ENCODE peak calls at places on chromosomes 3 and 15, in four cellular contexts. B is sigmoid colon, G is transverse colon, W is ovary. T is an unnamed sample.

GRCh38 chr15:75347222-75348033 is 589 bp downstream of the NEIL1 start:
- DNase-seq in W (peak), G (peak), B (peak), T (peak)

GRCh38 chr15:65827065-65827464 is 35.0 kb upstream of the DENND4A start:
- DNase-seq in B (no peak), W (no peak), G (no peak), T (no peak)

GRCh38 chr15:80436511-80437307 is 32.5 kb downstream of the ARNT2 start:
- DNase-seq in B (no peak), G (no peak), W (no peak), T (peak)

GRCh38 chr3:127461286-127461685 is 129.2 kb downstream of the TPRA1 start:
- DNase-seq in B (no peak), G (no peak), W (no peak), T (no peak)

GRCh38 chr15:66893294-66893693 is 172.1 kb upstream of the SMAD3 start:
- DNase-seq in G (no peak), B (peak), W (no peak), T (no peak)

GRCh38 chr3:169964176-169964575 is 2.4 kb upstream of the SEC62 start:
- DNase-seq in B (no peak), W (no peak), G (no peak), T (peak)

GRCh38 chr15:38477637-38478036 is 23.7 kb downstream of the FAM98B start:
- DNase-seq in B (no peak), G (no peak), W (no peak), T (no peak)

GRCh38 chr15:58303236-58303635 is 128.6 kb upstream of the LIPC start:
- DNase-seq in B (no peak), W (no peak), G (no peak), T (no peak)

GRCh38 chr3:129892857-129893615 is 475 bp downstream of the TMCC1 start:
- DNase-seq in W (peak), G (peak), B (peak), T (no peak)

GRCh38 chr3:177615015-177615414 is 417.7 kb upstream of the TBL1XR1 start:
- DNase-seq in B (peak), G (peak), W (peak), T (peak)

GRCh38 chr3:120144267-120144666 is 50.0 kb upstream of the GSK3B start:
- DNase-seq in B (no peak), W (no peak), G (no peak), T (peak)

GRCh38 chr3:100665230-100665629 is 44.1 kb upstream of the TFG start:
- DNase-seq in G (no peak), W (no peak), B (no peak), T (no peak)

GRCh38 chr3:73623996-73624362 is 762 bp downstream of the PDZRN3 start:
- DNase-seq in W (peak), B (peak), G (peak), T (peak)

GRCh38 chr15:82139823-82140268 is 94.0 kb upstream of the MEX3B start:
- DNase-seq in G (no peak), B (no peak), W (no peak), T (no peak)

GRCh38 chr3:107498646-107499045 is 24.1 kb upstream of the BBX start:
- DNase-seq in G (no peak), B (no peak), W (no peak), T (no peak)

GRCh38 chr3:64666171-64666581 is 21.6 kb downstream of the ADAMTS9 start:
- DNase-seq in B (no peak), W (peak), G (no peak), T (no peak)

GRCh38 chr3:180277036-180277435 is 240.3 kb upstream of the PEX5L start:
- DNase-seq in W (no peak), B (no peak), G (no peak), T (no peak)

GRCh38 chr15:80669599-80670273 is 25.4 kb upstream of the ABHD17C start:
- DNase-seq in G (no peak), B (no peak), W (no peak), T (no peak)

GRCh38 chr3:119240101-119240581 is 537 bp downstream of the B4GALT4 start:
- DNase-seq in B (peak), W (peak), G (peak), T (no peak)

GRCh38 chr3:105465251-105465853 is 98.6 kb downstream of the ALCAM start:
- DNase-seq in B (no peak), G (no peak), W (no peak), T (no peak)

GRCh38 chr15:80660114-80660513 is 35.0 kb upstream of the ABHD17C start:
- DNase-seq in B (no peak), G (peak), W (no peak), T (peak)

GRCh38 chr3:127678611-127679533 is 6.1 kb downstream of the ABTB1 start:
- DNase-seq in W (peak), G (no peak), B (peak), T (peak)

GRCh38 chr15:25670025-25670554 is 193.0 kb downstream of the ATP10A start:
- DNase-seq in B (peak), G (peak), W (peak), T (no peak)

GRCh38 chr3:108406661-108407206 is 103.7 kb downstream of the MYH15 start:
- DNase-seq in B (no peak), W (no peak), G (peak), T (no peak)

GRCh38 chr3:60531759-60532158 is 719.5 kb downstream of the FHIT start:
- DNase-seq in B (no peak), W (no peak), G (no peak), T (no peak)

GRCh38 chr15:39888809-39889208 is 31.3 kb downstream of the GPR176 start:
- DNase-seq in G (no peak), W (no peak), B (no peak), T (no peak)

GRCh38 chr3:156547637-156548036 is 7.3 kb downstream of the SSR3 start:
- DNase-seq in B (no peak), G (no peak), W (no peak), T (no peak)

GRCh38 chr3:182909318-182910040 is 70.9 kb downstream of the DCUN1D1 start:
- DNase-seq in G (no peak), W (no peak), B (no peak), T (no peak)

DNA sequence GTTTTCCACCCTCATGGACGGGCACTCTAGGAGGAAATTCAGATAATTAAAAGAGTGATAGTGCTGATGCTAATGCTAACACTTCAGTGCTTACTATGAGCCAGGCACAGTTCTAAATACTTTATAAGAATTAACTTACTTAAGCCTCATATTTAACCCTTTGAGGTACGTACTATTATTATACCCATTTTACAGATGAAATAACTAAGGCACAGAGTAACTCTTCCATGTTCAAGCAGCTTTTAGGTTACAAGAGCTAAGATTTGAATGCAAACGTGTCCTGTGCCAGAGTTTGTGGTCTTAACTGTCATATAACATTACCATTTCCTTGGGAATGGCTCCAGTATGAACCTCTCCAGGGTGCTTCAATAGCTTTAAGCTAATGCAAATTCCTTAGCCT is 114.7 kb upstream of the PRR23C start:
- DNase-seq in B (no peak), G (no peak), W (no peak), T (no peak)
- TF ChIP-seq EP300 in B (no peak), G (no peak), W (no peak), T (no peak)

GRCh38 chr3:36710606-36711005 is 53.7 kb downstream of the DCLK3 start:
- DNase-seq in B (no peak), W (no peak), G (no peak), T (no peak)

GRCh38 chr3:36709281-36709680 is 55.1 kb downstream of the DCLK3 start:
- DNase-seq in W (no peak), G (no peak), B (no peak), T (no peak)

GRCh38 chr3:36713904-36714303 is 50.4 kb downstream of the DCLK3 start:
- DNase-seq in G (no peak), B (no peak), W (no peak), T (no peak)

GRCh38 chr3:36709826-36710365 is 54.5 kb downstream of the DCLK3 start:
- DNase-seq in G (no peak), B (no peak), W (no peak), T (no peak)

GRCh38 chr3:36714343-36714742 is 50.0 kb downstream of the DCLK3 start:
- DNase-seq in G (no peak), B (no peak), W (no peak), T (no peak)
- TF ChIP-seq EP300 in G (no peak), B (no peak), W (no peak), T (no peak)

DNA sequence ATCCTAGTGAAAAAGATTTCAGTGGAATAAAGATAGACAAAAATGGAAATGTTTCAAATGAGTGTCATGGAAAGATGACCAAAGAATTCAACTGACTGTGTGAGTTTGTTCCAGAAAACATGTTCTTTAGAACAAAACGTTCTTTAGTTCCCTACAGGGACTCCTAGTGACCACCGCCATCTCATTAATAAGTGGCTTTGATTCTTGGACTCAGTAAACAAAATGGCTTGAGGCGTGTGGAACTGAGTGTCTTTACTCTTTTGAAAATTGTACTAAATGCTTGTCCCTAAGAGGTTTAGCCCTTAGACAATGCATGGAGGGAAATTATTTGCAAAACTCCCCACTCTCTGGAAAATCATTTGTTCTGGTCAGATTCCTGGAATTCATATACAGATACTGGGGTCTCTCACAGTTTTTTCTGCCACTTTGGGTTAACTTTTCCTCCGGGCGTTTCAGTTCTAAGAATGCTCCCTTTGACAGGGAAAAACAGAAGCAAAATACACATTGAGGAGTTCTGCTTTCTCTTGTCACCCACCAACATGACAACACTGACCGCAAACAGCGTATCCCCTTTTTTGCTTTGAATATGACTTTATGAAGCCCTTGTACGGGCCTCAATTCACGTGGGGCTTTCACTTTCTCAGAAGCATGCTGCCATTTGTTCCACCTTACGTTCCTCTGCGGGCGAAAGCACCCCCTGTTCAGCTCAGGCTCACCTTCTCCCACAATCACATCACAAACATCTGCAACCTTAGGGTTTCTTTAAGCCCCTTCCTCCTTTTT is 15.3 kb upstream of the NRROS start:
- DNase-seq in B (no peak), G (no peak), W (no peak), T (no peak)
- TF ChIP-seq EP300 in B (peak), G (peak), W (no peak), T (no peak)

DNA sequence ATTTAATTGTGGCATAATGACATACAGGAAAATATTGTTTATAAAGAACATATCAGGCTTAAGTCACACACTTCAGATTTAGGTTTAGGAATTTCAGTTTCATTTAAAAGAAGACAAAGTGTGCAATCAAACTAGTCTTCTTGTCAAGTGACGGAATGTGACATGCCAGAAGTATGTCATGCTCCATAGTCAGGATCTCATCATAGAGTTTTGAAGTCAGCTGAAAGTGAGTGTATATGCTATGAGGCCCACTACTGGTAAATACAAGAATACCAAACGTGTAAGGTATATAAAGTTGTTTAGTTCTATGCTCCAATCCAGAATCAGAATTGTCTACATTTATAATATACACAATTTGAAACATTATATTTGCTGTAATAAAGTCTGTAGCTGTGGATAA is 988.4 kb downstream of the TBL1XR1 start:
- DNase-seq in W (no peak), B (no peak), G (no peak), T (no peak)
- TF ChIP-seq EP300 in W (no peak), B (no peak), G (no peak), T (no peak)

DNA sequence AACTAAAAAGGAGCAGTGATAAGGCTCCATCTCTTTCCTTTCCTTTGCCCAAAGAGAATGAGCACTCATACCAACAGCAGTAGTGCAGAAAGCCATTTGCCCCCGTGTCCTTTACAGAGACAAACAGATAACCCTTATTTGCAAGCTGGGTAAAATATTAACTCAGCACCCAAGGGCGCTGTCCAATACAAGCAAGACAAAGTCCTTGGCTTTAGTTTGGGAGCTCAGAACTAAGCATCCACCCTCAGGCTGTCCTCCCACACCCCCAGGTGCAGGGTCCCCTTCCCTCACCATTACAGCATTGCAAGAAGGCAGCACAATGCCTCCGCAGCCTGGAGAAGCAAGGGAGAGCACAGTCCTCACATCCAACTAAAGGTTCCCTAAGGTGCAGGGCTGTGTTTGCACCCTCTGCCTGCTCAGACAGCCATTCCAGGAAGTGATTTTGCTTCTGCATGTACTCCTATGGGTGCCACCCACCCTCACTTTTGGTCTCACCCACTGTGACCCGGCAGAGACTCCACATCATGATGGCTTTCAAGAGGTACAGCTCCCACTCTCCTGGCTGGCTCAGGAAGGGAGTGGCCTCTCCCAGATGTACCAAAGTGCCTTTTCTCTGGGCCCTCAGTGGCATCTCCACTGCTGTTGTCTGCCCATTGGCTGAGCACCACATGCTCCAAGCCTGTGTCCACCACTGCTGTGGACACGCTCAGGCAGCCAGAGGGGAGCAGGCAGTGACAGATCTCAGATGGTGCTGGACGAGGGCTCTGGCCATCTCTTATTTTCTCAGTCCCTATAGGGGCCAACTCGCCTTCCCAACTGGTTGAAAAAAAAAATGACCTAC is 34.1 kb upstream of the HES1 start:
- DNase-seq in W (no peak), B (no peak), G (peak), T (peak)
- TF ChIP-seq EP300 in W (no peak), B (no peak), G (no peak), T (no peak)

GRCh38 chr3:98972155-98972554 is 70.7 kb upstream of the DCBLD2 start:
- DNase-seq in W (no peak), G (no peak), B (no peak), T (no peak)
- TF ChIP-seq EP300 in W (no peak), G (no peak), B (no peak), T (no peak)

GRCh38 chr15:51623386-51623938 is 891 bp upstream of the DMXL2 start:
- DNase-seq in B (no peak), G (peak), W (no peak), T (no peak)
- TF ChIP-seq EP300 in B (no peak), G (no peak), W (no peak), T (no peak)